ENCODE peak calls at places on chromosomes 4 and X, in five cellular contexts. One of them, this sample, is unnamed.

GRCh38 chrX:130083656-130084382 is 26.5 kb downstream of the ELF4 start:
- DNase-seq in A172: no peak
- DNase-seq in AG20443: no peak
- DNase-seq in cardiac muscle cell: no peak
- DNase-seq in stomach: no peak
- DNase-seq in this sample: no peak

GRCh38 chrX:68895339-68896250 is 66.8 kb downstream of the EFNB1 start:
- DNase-seq in A172: peak; percentile 4
- DNase-seq in AG20443: no peak
- DNase-seq in cardiac muscle cell: peak; percentile 54
- DNase-seq in stomach: peak; percentile 59
- DNase-seq in this sample: peak; percentile 41

GRCh38 chrX:124033821-124034220 is 72.3 kb downstream of the STAG2 start:
- DNase-seq in A172: peak; percentile 1
- DNase-seq in AG20443: peak; percentile 7
- DNase-seq in cardiac muscle cell: no peak
- DNase-seq in stomach: no peak
- DNase-seq in this sample: no peak

GRCh38 chr4:73197220-73197619 is 61.4 kb downstream of the ANKRD17 start:
- DNase-seq in A172: no peak
- DNase-seq in AG20443: no peak
- DNase-seq in cardiac muscle cell: no peak
- DNase-seq in stomach: no peak
- DNase-seq in this sample: no peak

GRCh38 chrX:19593684-19594083 is 78.4 kb upstream of the MAP3K15 start:
- DNase-seq in A172: peak; percentile 44
- DNase-seq in AG20443: peak; percentile 22
- DNase-seq in cardiac muscle cell: peak; percentile 30
- DNase-seq in stomach: no peak
- DNase-seq in this sample: peak; percentile 72

GRCh38 chr4:82704156-82704555 is 94.4 kb downstream of the SCD5 start:
- DNase-seq in A172: no peak
- DNase-seq in AG20443: peak; percentile 40
- DNase-seq in cardiac muscle cell: no peak
- DNase-seq in stomach: no peak
- DNase-seq in this sample: no peak

GRCh38 chrX:72634321-72634720 is 61.7 kb upstream of the HDAC8 start:
- DNase-seq in A172: no peak
- DNase-seq in AG20443: no peak
- DNase-seq in cardiac muscle cell: no peak
- DNase-seq in stomach: no peak
- DNase-seq in this sample: peak; percentile 47

GRCh38 chrX:122777766-122778165 is 406.3 kb upstream of the GRIA3 start:
- DNase-seq in A172: no peak
- DNase-seq in AG20443: no peak
- DNase-seq in cardiac muscle cell: no peak
- DNase-seq in stomach: no peak
- DNase-seq in this sample: peak; percentile 0

GRCh38 chr4:55321707-55322264 is 24.3 kb upstream of the SRD5A3 start:
- DNase-seq in A172: peak; percentile 66
- DNase-seq in AG20443: peak; percentile 56
- DNase-seq in cardiac muscle cell: peak; percentile 91
- DNase-seq in stomach: peak; percentile 76
- DNase-seq in this sample: peak; percentile 83

GRCh38 chr4:139241086-139241783 is 38.8 kb downstream of the MGARP start:
- DNase-seq in A172: no peak
- DNase-seq in AG20443: no peak
- DNase-seq in cardiac muscle cell: no peak
- DNase-seq in stomach: no peak
- DNase-seq in this sample: no peak

GRCh38 chrX:63657821-63658220 is 127.2 kb downstream of the ARHGEF9 start:
- DNase-seq in A172: peak; percentile 64
- DNase-seq in AG20443: peak; percentile 61
- DNase-seq in cardiac muscle cell: peak; percentile 7
- DNase-seq in stomach: no peak
- DNase-seq in this sample: no peak

GRCh38 chr4:176273741-176274140 is 4.7 kb upstream of the ASB5 start:
- DNase-seq in A172: no peak
- DNase-seq in AG20443: no peak
- DNase-seq in cardiac muscle cell: no peak
- DNase-seq in stomach: no peak
- DNase-seq in this sample: no peak

GRCh38 chr4:20044936-20045335 is 206.8 kb upstream of the SLIT2 start:
- DNase-seq in A172: no peak
- DNase-seq in AG20443: no peak
- DNase-seq in cardiac muscle cell: no peak
- DNase-seq in stomach: no peak
- DNase-seq in this sample: no peak

GRCh38 chrX:55907968-55908607 is 190.5 kb downstream of the RRAGB start:
- DNase-seq in A172: no peak
- DNase-seq in AG20443: peak; percentile 69
- DNase-seq in cardiac muscle cell: peak; percentile 63
- DNase-seq in stomach: peak; percentile 58
- DNase-seq in this sample: peak; percentile 38

This sample was measured in A673.